ENCODE peak calls at places on chromosomes 3 and 15, in four cellular contexts. One of them, this sample, is unnamed.

GRCh38 chr3:8741581-8742355 is 8.2 kb downstream of the CAV3 start:
- DNase-seq in GM12878: no peak
- DNase-seq in HepG2: peak; percentile 89
- DNase-seq in K562: peak; percentile 66
- DNase-seq in this sample: peak; percentile 20

GRCh38 chr3:12175844-12176453 is 17.2 kb upstream of the TIMP4 start:
- DNase-seq in GM12878: no peak
- DNase-seq in HepG2: peak; percentile 52
- DNase-seq in K562: peak; percentile 72
- DNase-seq in this sample: peak; percentile 69

GRCh38 chr3:119160815-119161214 is 12.6 kb upstream of the UPK1B start:
- DNase-seq in HepG2: no peak
- DNase-seq in K562: no peak
- DNase-seq in GM12878: no peak
- DNase-seq in this sample: no peak

GRCh38 chr3:175255698-175256097 is 396.6 kb downstream of the NAALADL2 start:
- DNase-seq in GM12878: no peak
- DNase-seq in HepG2: no peak
- DNase-seq in K562: no peak
- DNase-seq in this sample: no peak

GRCh38 chr15:60582370-60583036 is 103.6 kb upstream of the ICE2 start:
- DNase-seq in HepG2: peak; percentile 45
- DNase-seq in K562: no peak
- DNase-seq in GM12878: no peak
- DNase-seq in this sample: no peak

GRCh38 chr3:109644332-109644731 is 307.0 kb upstream of the DPPA4 start:
- DNase-seq in HepG2: no peak
- DNase-seq in K562: no peak
- DNase-seq in GM12878: no peak
- DNase-seq in this sample: no peak

GRCh38 chr3:40615110-40615915 is 90.6 kb downstream of the ZNF621 start:
- DNase-seq in HepG2: no peak
- DNase-seq in GM12878: no peak
- DNase-seq in K562: no peak
- DNase-seq in this sample: no peak

GRCh38 chr15:67707520-67708283 is 117.6 kb upstream of the SKOR1 start:
- DNase-seq in HepG2: no peak
- DNase-seq in GM12878: no peak
- DNase-seq in K562: no peak
- DNase-seq in this sample: no peak

GRCh38 chr3:195269375-195270078 is 1.4 kb downstream of the XXYLT1 start:
- DNase-seq in HepG2: no peak
- DNase-seq in K562: peak; percentile 73
- DNase-seq in GM12878: no peak
- DNase-seq in this sample: no peak

GRCh38 chr15:96121066-96121465 is 209.4 kb upstream of the NR2F2 start:
- DNase-seq in HepG2: no peak
- DNase-seq in K562: no peak
- DNase-seq in GM12878: no peak
- DNase-seq in this sample: no peak

GRCh38 chr15:47388299-47388698 is 329.0 kb upstream of the SEMA6D start:
- DNase-seq in GM12878: no peak
- DNase-seq in HepG2: no peak
- DNase-seq in K562: no peak
- DNase-seq in this sample: no peak

GRCh38 chr15:100093211-100094126 is 248.3 kb downstream of the ADAMTS17 start:
- DNase-seq in GM12878: no peak
- DNase-seq in K562: no peak
- DNase-seq in HepG2: no peak
- DNase-seq in this sample: no peak

GRCh38 chr3:29665688-29666087 is 384.8 kb downstream of the RBMS3 start:
- DNase-seq in K562: no peak
- DNase-seq in HepG2: no peak
- DNase-seq in GM12878: no peak
- DNase-seq in this sample: no peak

GRCh38 chr3:114487502-114487901 is 193.7 kb downstream of the TIGIT start:
- DNase-seq in K562: no peak
- DNase-seq in HepG2: no peak
- DNase-seq in GM12878: no peak
- DNase-seq in this sample: no peak
- TF ChIP-seq FOXK2 in K562: no peak
- TF ChIP-seq FOXK2 in HepG2: no peak
- TF ChIP-seq FOXK2 in GM12878: no peak
- TF ChIP-seq FOXK2 in this sample: no peak

DNA sequence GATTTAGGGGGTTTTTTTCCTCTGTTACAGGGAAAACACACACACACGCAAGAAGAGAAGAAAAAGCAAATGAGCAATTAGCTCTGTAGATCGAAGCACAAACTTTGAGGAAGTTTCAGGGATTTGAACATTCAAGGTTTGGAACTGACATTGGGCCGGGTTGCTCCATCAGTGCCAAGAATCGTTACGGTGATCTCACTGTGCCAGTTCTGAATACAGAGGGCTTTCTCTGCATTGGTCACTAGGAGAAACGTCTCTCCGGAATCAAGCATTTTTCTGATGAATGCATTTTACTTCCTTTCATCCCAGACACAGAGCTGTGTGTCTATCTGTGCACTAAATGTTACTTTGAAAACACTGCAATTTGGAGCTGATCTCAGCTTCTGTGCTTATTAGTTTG is 11.2 kb downstream of the HRH1 start:
- DNase-seq in GM12878: no peak
- DNase-seq in K562: no peak
- DNase-seq in HepG2: no peak
- DNase-seq in this sample: no peak
- TF ChIP-seq FOXK2 in GM12878: no peak
- TF ChIP-seq FOXK2 in K562: no peak
- TF ChIP-seq FOXK2 in HepG2: no peak
- TF ChIP-seq FOXK2 in this sample: no peak

GRCh38 chr3:46517782-46518181 is 20.0 kb downstream of the RTP3 start:
- DNase-seq in GM12878: no peak
- DNase-seq in HepG2: no peak
- DNase-seq in K562: no peak
- DNase-seq in this sample: no peak

GRCh38 chr3:46519952-46520351 is 22.2 kb downstream of the RTP3 start:
- DNase-seq in GM12878: no peak
- DNase-seq in HepG2: no peak
- DNase-seq in K562: no peak
- DNase-seq in this sample: no peak

GRCh38 chr3:46517016-46517770 is 19.4 kb downstream of the RTP3 start:
- DNase-seq in GM12878: no peak
- DNase-seq in K562: no peak
- DNase-seq in HepG2: no peak
- DNase-seq in this sample: no peak

GRCh38 chr3:46520531-46520930 is 22.8 kb downstream of the RTP3 start:
- DNase-seq in K562: no peak
- DNase-seq in HepG2: no peak
- DNase-seq in GM12878: no peak
- DNase-seq in this sample: no peak

GRCh38 chr3:46516521-46516920 is 18.7 kb downstream of the RTP3 start:
- DNase-seq in GM12878: no peak
- DNase-seq in HepG2: no peak
- DNase-seq in K562: no peak
- DNase-seq in this sample: no peak
- TF ChIP-seq FOXK2 in GM12878: no peak
- TF ChIP-seq FOXK2 in HepG2: no peak
- TF ChIP-seq FOXK2 in K562: no peak
- TF ChIP-seq FOXK2 in this sample: no peak

GRCh38 chr3:196397941-196398340 is 34.3 kb downstream of the UBXN7 start:
- DNase-seq in GM12878: no peak
- DNase-seq in HepG2: no peak
- DNase-seq in K562: no peak
- DNase-seq in this sample: no peak
- TF ChIP-seq FOXK2 in GM12878: no peak
- TF ChIP-seq FOXK2 in HepG2: no peak
- TF ChIP-seq FOXK2 in K562: no peak
- TF ChIP-seq FOXK2 in this sample: no peak

This sample was measured in HEK293T.